ENCODE peak calls at places on chromosomes 6 and 20, in four cellular contexts. One of them, this sample, is unnamed.

GRCh38 chr6:31898200-31899011 is 908 bp upstream of the EHMT2 start:
- DNase-seq in fibroblast of lung: peak; percentile 47
- DNase-seq in GM23338: peak; percentile 86
- DNase-seq in GM23248: peak; percentile 71
- DNase-seq in this sample: peak; percentile 75

GRCh38 chr6:87645080-87645479 is 55.1 kb downstream of the ORC3 start:
- DNase-seq in GM23248: no peak
- DNase-seq in fibroblast of lung: no peak
- DNase-seq in GM23338: no peak
- DNase-seq in this sample: no peak

GRCh38 chr20:7503501-7503900 is 436.8 kb downstream of the HAO1 start:
- DNase-seq in GM23338: no peak
- DNase-seq in fibroblast of lung: no peak
- DNase-seq in GM23248: no peak
- DNase-seq in this sample: no peak

GRCh38 chr6:98875375-98875774 is 41.0 kb downstream of the POU3F2 start:
- DNase-seq in fibroblast of lung: no peak
- DNase-seq in GM23338: no peak
- DNase-seq in GM23248: no peak
- DNase-seq in this sample: no peak

GRCh38 chr6:157806496-157807215 is 16.4 kb upstream of the SNX9 start:
- DNase-seq in fibroblast of lung: peak; percentile 25
- DNase-seq in GM23338: peak; percentile 57
- DNase-seq in GM23248: no peak
- DNase-seq in this sample: no peak

GRCh38 chr20:56788041-56788670 is 159.1 kb downstream of the TFAP2C start:
- DNase-seq in GM23338: no peak
- DNase-seq in GM23248: peak; percentile 95
- DNase-seq in fibroblast of lung: peak; percentile 95
- DNase-seq in this sample: peak; percentile 99

GRCh38 chr6:36917541-36918193 is 31.9 kb downstream of the C6orf89 start:
- DNase-seq in GM23248: peak; percentile 96
- DNase-seq in fibroblast of lung: peak; percentile 38
- DNase-seq in GM23338: no peak
- DNase-seq in this sample: no peak

GRCh38 chr6:54084234-54084633 is 27.0 kb upstream of the MLIP start:
- DNase-seq in GM23248: no peak
- DNase-seq in GM23338: no peak
- DNase-seq in fibroblast of lung: no peak
- DNase-seq in this sample: no peak

GRCh38 chr20:50745634-50746137 is 14.3 kb downstream of the PARD6B start:
- DNase-seq in fibroblast of lung: no peak
- DNase-seq in GM23248: no peak
- DNase-seq in GM23338: no peak
- DNase-seq in this sample: no peak

GRCh38 chr6:4059115-4059777 is 19.7 kb downstream of the FAM217A start:
- DNase-seq in GM23248: peak; percentile 90
- DNase-seq in GM23338: no peak
- DNase-seq in fibroblast of lung: peak; percentile 84
- DNase-seq in this sample: no peak

GRCh38 chr6:16759181-16759645 is 2.0 kb downstream of the ATXN1 start:
- DNase-seq in GM23248: peak; percentile 64
- DNase-seq in GM23338: peak; percentile 17
- DNase-seq in fibroblast of lung: no peak
- DNase-seq in this sample: peak; percentile 42

GRCh38 chr6:125201961-125202729 is 48.6 kb downstream of the TPD52L1 start:
- DNase-seq in GM23338: no peak
- DNase-seq in GM23248: peak; percentile 79
- DNase-seq in fibroblast of lung: peak; percentile 97
- DNase-seq in this sample: peak; percentile 99

GRCh38 chr6:170480045-170480714 is 72.9 kb downstream of the PSMB1 start:
- DNase-seq in GM23338: peak; percentile 56
- DNase-seq in fibroblast of lung: peak; percentile 34
- DNase-seq in GM23248: peak; percentile 32
- DNase-seq in this sample: no peak

GRCh38 chr6:6006428-6007310 is at the start of gene NRN1:
- DNase-seq in GM23248: peak; percentile 91
- DNase-seq in GM23338: peak; percentile 48
- DNase-seq in fibroblast of lung: no peak
- DNase-seq in this sample: no peak

GRCh38 chr6:139540276-139540675 is 165.8 kb upstream of the CITED2 start:
- DNase-seq in fibroblast of lung: peak; percentile 88
- DNase-seq in GM23338: no peak
- DNase-seq in GM23248: peak; percentile 88
- DNase-seq in this sample: no peak

GRCh38 chr20:37295001-37295400 is 5.5 kb downstream of the MANBAL start:
- DNase-seq in GM23338: no peak
- DNase-seq in fibroblast of lung: peak; percentile 96
- DNase-seq in GM23248: peak; percentile 99
- DNase-seq in this sample: peak; percentile 94

GRCh38 chr6:52815167-52816092 is 11.8 kb upstream of the GSTA1 start:
- DNase-seq in GM23248: peak; percentile 67
- DNase-seq in GM23338: peak; percentile 75
- DNase-seq in fibroblast of lung: peak; percentile 61
- DNase-seq in this sample: peak; percentile 51

GRCh38 chr20:53903652-53903987 is 166.8 kb downstream of the BCAS1 start:
- DNase-seq in GM23338: no peak
- DNase-seq in fibroblast of lung: no peak
- DNase-seq in GM23248: peak; percentile 83
- DNase-seq in this sample: no peak

GRCh38 chr6:159880412-159880811 is 10.4 kb upstream of the MAS1 start:
- DNase-seq in fibroblast of lung: no peak
- DNase-seq in GM23248: no peak
- DNase-seq in GM23338: no peak
- DNase-seq in this sample: no peak

GRCh38 chr6:5094327-5094726 is 9.2 kb downstream of the PPP1R3G start:
- DNase-seq in GM23248: peak; percentile 94
- DNase-seq in GM23338: no peak
- DNase-seq in fibroblast of lung: peak; percentile 98
- DNase-seq in this sample: no peak

GRCh38 chr20:15658295-15658694 is 915.0 kb downstream of the KIF16B start:
- DNase-seq in GM23338: no peak
- DNase-seq in fibroblast of lung: no peak
- DNase-seq in GM23248: no peak
- DNase-seq in this sample: no peak

GRCh38 chr20:53826597-53827291 is 233.1 kb upstream of the ZNF217 start:
- DNase-seq in GM23248: peak; percentile 26
- DNase-seq in GM23338: no peak
- DNase-seq in fibroblast of lung: peak; percentile 26
- DNase-seq in this sample: no peak

GRCh38 chr6:137494967-137495595 is 887 bp upstream of the OLIG3 start:
- DNase-seq in GM23338: peak; percentile 53
- DNase-seq in GM23248: no peak
- DNase-seq in fibroblast of lung: peak; percentile 32
- DNase-seq in this sample: no peak

GRCh38 chr6:137492771-137493217 is 1.4 kb downstream of the OLIG3 start:
- DNase-seq in fibroblast of lung: no peak
- DNase-seq in GM23248: no peak
- DNase-seq in GM23338: no peak
- DNase-seq in this sample: no peak

GRCh38 chr6:137495652-137496391 is 1.6 kb upstream of the OLIG3 start:
- DNase-seq in fibroblast of lung: no peak
- DNase-seq in GM23248: no peak
- DNase-seq in GM23338: peak; percentile 73
- DNase-seq in this sample: no peak

GRCh38 chr6:137493218-137494038 is 766 bp downstream of the OLIG3 start:
- DNase-seq in GM23248: no peak
- DNase-seq in GM23338: peak; percentile 75
- DNase-seq in fibroblast of lung: no peak
- DNase-seq in this sample: no peak

DNA sequence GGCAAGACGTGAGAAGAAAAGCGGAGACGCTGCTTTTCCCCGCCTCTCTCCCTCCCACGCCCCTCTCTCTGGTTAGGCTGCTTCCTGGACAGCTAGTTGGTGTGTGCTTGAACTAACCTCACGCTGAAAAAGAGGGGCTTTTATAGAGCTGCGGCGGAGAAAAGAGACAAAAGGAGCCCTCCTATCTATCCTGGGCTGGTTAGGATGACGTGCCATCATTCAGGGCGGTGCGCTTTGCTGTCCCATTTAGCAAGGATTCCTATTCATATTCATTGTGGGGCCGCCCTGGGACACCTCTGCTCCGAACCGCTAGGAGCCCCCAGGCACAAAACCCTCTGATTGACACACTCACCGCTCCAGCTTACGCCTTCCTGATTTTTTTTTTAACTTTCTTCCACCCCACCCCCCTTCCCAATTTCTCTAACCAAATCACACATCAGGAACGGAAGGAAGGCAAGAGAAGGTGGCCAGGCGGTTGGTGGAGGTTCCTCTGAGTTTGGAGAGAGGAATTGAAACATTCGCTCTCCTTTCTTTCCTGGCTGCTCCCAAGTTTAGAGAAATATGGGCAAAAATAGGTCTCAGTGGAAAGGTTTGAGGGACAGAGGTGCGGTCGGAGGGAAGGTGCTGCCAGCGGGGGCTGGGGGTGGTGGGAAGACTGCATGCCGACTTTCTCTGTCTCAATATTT is at the start of gene OLIG3:
- DNase-seq in fibroblast of lung: no peak
- DNase-seq in GM23338: peak; percentile 89
- DNase-seq in GM23248: no peak
- DNase-seq in this sample: no peak
- TF ChIP-seq EZH2 in fibroblast of lung: peak; percentile 64
- TF ChIP-seq EZH2 in GM23338: no peak
- TF ChIP-seq EZH2 in GM23248: no peak
- TF ChIP-seq EZH2 in this sample: no peak

DNA sequence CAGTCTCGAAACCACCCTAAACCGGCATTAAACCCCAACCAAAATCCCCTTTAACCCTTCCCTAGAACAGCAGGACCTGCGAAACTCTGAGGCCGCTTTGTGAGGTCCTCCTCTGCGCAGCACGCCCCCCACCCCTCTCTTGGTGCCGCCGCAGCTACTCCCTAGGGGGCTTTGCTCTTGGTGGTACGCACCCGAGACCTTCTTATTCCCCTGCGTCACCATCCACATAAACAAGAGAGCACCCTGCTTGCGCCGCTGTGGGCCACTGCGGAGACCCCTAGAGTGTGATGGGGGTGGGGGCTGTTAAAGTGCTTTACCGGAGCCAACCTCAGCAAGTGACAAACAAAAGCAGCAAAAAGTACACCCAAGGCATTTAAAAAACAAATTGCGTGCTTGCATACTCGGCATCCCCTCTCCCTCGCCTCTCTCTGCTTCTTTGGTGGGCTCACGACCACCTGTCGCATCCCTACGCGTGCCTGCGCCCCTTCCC is 502 bp upstream of the GNAS start:
- DNase-seq in GM23248: no peak
- DNase-seq in fibroblast of lung: no peak
- DNase-seq in GM23338: no peak
- DNase-seq in this sample: no peak
- TF ChIP-seq EZH2 in GM23248: no peak
- TF ChIP-seq EZH2 in fibroblast of lung: no peak
- TF ChIP-seq EZH2 in GM23338: peak; percentile 53
- TF ChIP-seq EZH2 in this sample: no peak

DNA sequence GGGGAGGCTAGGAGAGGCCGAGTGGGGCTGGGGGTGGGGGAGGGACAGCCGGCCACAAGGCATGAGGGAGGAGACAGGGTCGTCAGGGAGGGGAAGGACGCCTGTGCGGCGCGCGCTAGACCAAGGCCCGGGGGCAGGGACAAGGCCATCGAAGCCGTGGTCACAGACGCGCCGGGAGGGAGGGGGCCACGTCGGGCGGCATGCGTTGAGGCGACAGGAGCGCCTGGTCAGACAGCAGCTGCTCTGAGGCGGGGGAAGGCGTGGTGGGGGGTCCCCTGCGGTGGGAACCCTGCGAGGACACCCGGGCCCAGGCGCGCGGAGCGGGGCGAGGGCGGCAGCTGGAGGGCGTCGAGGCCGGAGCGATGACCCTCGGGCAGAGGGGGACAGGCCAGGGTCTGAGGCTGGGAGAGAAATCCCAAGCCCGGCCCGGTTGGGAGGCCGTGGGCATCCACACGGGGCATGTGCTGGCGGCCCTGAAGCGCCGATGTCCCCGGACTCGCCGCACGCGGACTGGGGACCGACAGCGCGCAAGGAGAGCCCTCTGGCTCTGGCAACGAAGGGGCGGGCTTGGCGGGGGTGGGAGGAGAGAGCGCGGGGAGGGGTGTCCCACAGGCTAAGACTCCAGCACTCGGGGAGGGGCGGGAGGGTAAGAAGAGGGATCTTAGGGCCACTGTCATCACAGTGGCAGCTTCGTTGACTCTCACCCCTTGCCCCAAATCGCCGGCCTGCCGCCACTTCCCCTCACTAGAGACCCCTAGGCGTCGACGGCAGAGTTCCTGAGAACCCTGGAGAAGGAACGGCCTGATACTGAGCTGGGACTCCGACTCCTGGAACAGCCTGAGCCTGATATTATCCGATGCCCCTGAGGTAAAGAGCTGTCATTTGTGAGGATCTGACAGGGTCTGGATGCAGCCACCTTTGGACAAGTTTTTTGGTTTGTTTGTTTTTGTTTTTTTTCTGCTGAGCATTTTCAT is 5.0 kb downstream of the TMEM239 start:
- DNase-seq in GM23338: peak; percentile 64
- DNase-seq in fibroblast of lung: no peak
- DNase-seq in GM23248: no peak
- DNase-seq in this sample: no peak
- TF ChIP-seq EZH2 in GM23338: peak; percentile 91
- TF ChIP-seq EZH2 in fibroblast of lung: peak; percentile 53
- TF ChIP-seq EZH2 in GM23248: peak; percentile 79
- TF ChIP-seq EZH2 in this sample: no peak

GRCh38 chr20:25254571-25254970 is 6.7 kb downstream of the PYGB start:
- DNase-seq in GM23248: no peak
- DNase-seq in GM23338: no peak
- DNase-seq in fibroblast of lung: no peak
- DNase-seq in this sample: no peak

GRCh38 chr20:25252686-25253421 is 5.0 kb downstream of the PYGB start:
- DNase-seq in GM23248: no peak
- DNase-seq in GM23338: no peak
- DNase-seq in fibroblast of lung: no peak
- DNase-seq in this sample: peak; percentile 36

GRCh38 chr20:25252226-25252625 is 4.3 kb downstream of the PYGB start:
- DNase-seq in GM23248: no peak
- DNase-seq in GM23338: no peak
- DNase-seq in fibroblast of lung: no peak
- DNase-seq in this sample: no peak

GRCh38 chr20:25254986-25255680 is 7.2 kb downstream of the PYGB start:
- DNase-seq in GM23338: no peak
- DNase-seq in fibroblast of lung: no peak
- DNase-seq in GM23248: peak; percentile 50
- DNase-seq in this sample: no peak

DNA sequence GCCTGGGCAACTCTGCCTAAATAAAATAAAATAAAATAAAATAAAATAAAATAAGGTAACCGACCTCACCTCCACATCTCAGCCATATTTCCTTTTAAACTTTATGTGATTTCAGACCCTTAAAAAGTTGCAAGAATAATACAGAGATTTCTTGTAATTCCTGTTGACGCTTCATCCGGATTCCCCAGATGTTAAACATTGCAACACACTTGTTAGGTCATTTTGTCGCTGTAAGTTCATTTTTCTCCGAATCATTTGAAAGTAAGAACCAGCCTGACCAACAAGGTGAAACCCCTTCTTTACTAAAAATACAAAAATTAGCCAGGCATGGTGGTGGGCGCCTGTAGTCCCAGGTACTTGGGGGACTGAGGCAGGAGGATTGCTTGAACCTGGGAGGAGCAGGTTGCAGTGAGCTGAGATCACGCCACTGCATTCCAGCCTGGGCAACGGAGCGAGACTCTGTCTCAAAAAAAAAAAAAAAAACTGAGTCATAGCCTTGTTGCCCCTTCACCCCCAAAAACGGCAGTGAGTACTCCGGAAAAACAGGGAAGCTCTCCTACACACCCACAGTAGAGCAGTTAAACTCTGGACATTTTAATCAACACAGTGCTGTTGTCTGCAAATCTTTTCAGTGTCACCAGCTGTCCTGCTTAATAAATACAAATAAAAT is 5.9 kb downstream of the PYGB start:
- DNase-seq in GM23248: no peak
- DNase-seq in fibroblast of lung: peak; percentile 45
- DNase-seq in GM23338: no peak
- DNase-seq in this sample: no peak
- TF ChIP-seq EZH2 in GM23248: no peak
- TF ChIP-seq EZH2 in fibroblast of lung: no peak
- TF ChIP-seq EZH2 in GM23338: no peak
- TF ChIP-seq EZH2 in this sample: no peak